ENCODE peak calls at places on chromosomes 2 and 18, in four cellular contexts. U is activated gamma-delta T cell treated with anti-CD3 and anti-CD28 coated beads, Interleukin-2, amount 50 U/mL, for 16 hours; Y is CD4-positive, alpha-beta T cell; S is GM03348. E is an unnamed sample.

GRCh38 chr2:129056309-129056958 is 737.8 kb upstream of the HS6ST1 start:
- DNase-seq in S (no peak), Y (no peak), U (no peak), E (no peak)

GRCh38 chr18:46449033-46449432 is 208.0 kb downstream of the LOXHD1 start:
- DNase-seq in Y (no peak), U (no peak), S (no peak), E (no peak)

GRCh38 chr2:8543412-8544167 is 138.3 kb upstream of the ID2 start:
- DNase-seq in Y (no peak), S (peak), U (peak), E (no peak)

GRCh38 chr2:19871836-19872235 is 29.9 kb downstream of the TTC32 start:
- DNase-seq in U (no peak), Y (no peak), S (no peak), E (no peak)

GRCh38 chr2:54106631-54107454 is 8.6 kb upstream of the ACYP2 start:
- DNase-seq in S (peak), Y (peak), U (peak), E (peak)

GRCh38 chr2:44981714-44982108 is 27.5 kb downstream of the SIX2 start:
- DNase-seq in S (peak), U (peak), Y (peak), E (peak)

GRCh38 chr2:128630974-128631697 is 312.5 kb upstream of the HS6ST1 start:
- DNase-seq in Y (no peak), U (no peak), S (no peak), E (no peak)

GRCh38 chr2:105675841-105676240 is 68.9 kb upstream of the NCK2 start:
- DNase-seq in S (no peak), U (no peak), Y (no peak), E (no peak)

GRCh38 chr2:147499785-147500184 is 345.0 kb upstream of the ACVR2A start:
- DNase-seq in S (no peak), Y (no peak), U (no peak), E (no peak)

GRCh38 chr2:62627667-62628066 is 77.8 kb upstream of the EHBP1 start:
- DNase-seq in S (no peak), U (no peak), Y (no peak), E (no peak)

GRCh38 chr2:73984922-73985317 is 210 bp downstream of the TET3 start:
- DNase-seq in U (peak), Y (peak), S (peak), E (no peak)

GRCh38 chr2:69773201-69773600 is 31.3 kb downstream of the ANXA4 start:
- DNase-seq in U (no peak), S (peak), Y (no peak), E (no peak)

GRCh38 chr2:65055427-65056214 is 595 bp upstream of the CEP68 start:
- DNase-seq in U (no peak), S (peak), Y (peak), E (peak)

GRCh38 chr2:182302174-182302573 is 124.7 kb downstream of the PDE1A start:
- DNase-seq in U (no peak), S (peak), Y (no peak), E (no peak)

GRCh38 chr18:62446511-62446910 is 76.3 kb upstream of the ZCCHC2 start:
- DNase-seq in U (no peak), S (no peak), Y (no peak), E (no peak)

GRCh38 chr2:19823507-19823906 is 78.3 kb downstream of the TTC32 start:
- DNase-seq in Y (no peak), S (no peak), U (no peak), E (no peak)

GRCh38 chr2:72961853-72962468 is 44.6 kb downstream of the EMX1 start:
- DNase-seq in U (no peak), Y (no peak), S (no peak), E (no peak)

GRCh38 chr2:128321421-128321775 is 2.7 kb upstream of the HS6ST1 start:
- DNase-seq in S (no peak), U (no peak), Y (no peak), E (peak)

GRCh38 chr2:145543856-145544255 is 1023.9 kb upstream of the ZEB2 start:
- DNase-seq in Y (no peak), S (no peak), U (no peak), E (no peak)

GRCh38 chr2:206230060-206230890 is 44.2 kb upstream of the ZDBF2 start:
- DNase-seq in Y (no peak), S (no peak), U (no peak), E (no peak)

GRCh38 chr2:83536489-83537020 is 922.5 kb downstream of the SUCLG1 start:
- DNase-seq in S (peak), Y (no peak), U (no peak), E (no peak)

GRCh38 chr2:173991857-173992588 is 26.9 kb upstream of the SP3 start:
- DNase-seq in Y (no peak), S (peak), U (no peak), E (no peak)

GRCh38 chr2:98348066-98348561 is 1.9 kb downstream of the CNGA3 start:
- DNase-seq in U (no peak), S (no peak), Y (no peak), E (no peak)

E was measured in dorsolateral prefrontal cortex.